ENCODE peak calls at places on chromosome 9, in eight cellular contexts. U is endothelial cell, T is A549, E is WERI-Rb-1, I is GM12878, W is cardiac muscle cell, Y is fibroblast of the aortic adventitia, N is heart left ventricle. K is an unnamed sample.

GRCh38 chr9:75001719-75002421 is 26.2 kb downstream of the CARNMT1 start:
- DNase-seq in U (peak), T (peak), E (no peak), I (peak), W (peak), Y (peak), N (peak), K (peak)

GRCh38 chr9:72930828-72931227 is 22.0 kb downstream of the ALDH1A1 start:
- DNase-seq in U (no peak), T (peak), E (no peak), I (no peak), W (no peak), Y (no peak), N (no peak), K (no peak)

GRCh38 chr9:35863583-35863982 is 6.6 kb downstream of the OR13J1 start:
- DNase-seq in U (no peak), T (no peak), E (no peak), I (no peak), W (no peak), Y (no peak), N (no peak), K (no peak)

GRCh38 chr9:112310826-112311225 is 22.6 kb downstream of the PTBP3 start:
- DNase-seq in U (no peak), T (no peak), E (peak), I (no peak), W (no peak), Y (no peak), N (no peak), K (no peak)

GRCh38 chr9:133121200-133122166 is at the start of gene RALGDS:
- DNase-seq in U (peak), T (peak), E (peak), I (no peak), W (peak), Y (peak), N (peak), K (peak)

GRCh38 chr9:13395086-13395485 is 115.6 kb upstream of the MPDZ start:
- DNase-seq in U (no peak), T (no peak), E (no peak), I (no peak), W (peak), Y (peak), N (no peak), K (no peak)

GRCh38 chr9:137218754-137219271 is 3.2 kb downstream of the RNF208 start:
- DNase-seq in U (no peak), T (peak), E (no peak), I (no peak), W (peak), Y (peak), N (no peak), K (no peak)

GRCh38 chr9:91089405-91090131 is 272.1 kb downstream of the AUH start:
- DNase-seq in U (no peak), T (no peak), E (peak), I (no peak), W (peak), Y (peak), N (peak), K (no peak)

GRCh38 chr9:73269430-73270101 is 117.9 kb downstream of the ANXA1 start:
- DNase-seq in U (no peak), T (peak), E (no peak), I (no peak), W (peak), Y (peak), N (no peak), K (no peak)

GRCh38 chr9:86944974-86945867 is 2.1 kb downstream of the GAS1 start:
- DNase-seq in U (peak), T (no peak), E (no peak), I (no peak), W (peak), Y (peak), N (peak), K (no peak)

GRCh38 chr9:101034222-101034621 is 5.7 kb downstream of the PLPPR1 start:
- DNase-seq in U (no peak), T (no peak), E (no peak), I (no peak), W (no peak), Y (no peak), N (no peak), K (no peak)

GRCh38 chr9:133760713-133761290 is 22.6 kb upstream of the SARDH start:
- DNase-seq in U (no peak), T (no peak), E (no peak), I (no peak), W (no peak), Y (no peak), N (no peak), K (no peak)

GRCh38 chr9:84828101-84828500 is 158.6 kb downstream of the NTRK2 start:
- DNase-seq in U (no peak), T (no peak), E (no peak), I (no peak), W (no peak), Y (no peak), N (no peak), K (no peak)

GRCh38 chr9:126617740-126618133 is 4.0 kb downstream of the LMX1B start:
- DNase-seq in U (no peak), T (no peak), E (no peak), I (no peak), W (no peak), Y (no peak), N (no peak), K (no peak)

GRCh38 chr9:89623925-89624420 is 19.2 kb downstream of the GADD45G start:
- DNase-seq in U (no peak), T (no peak), E (no peak), I (no peak), W (no peak), Y (no peak), N (peak), K (no peak)

GRCh38 chr9:75168270-75169185 is 80.2 kb downstream of the OSTF1 start:
- DNase-seq in U (no peak), T (no peak), E (no peak), I (no peak), W (peak), Y (no peak), N (no peak), K (no peak)

GRCh38 chr9:70553718-70554673 is 139.5 kb upstream of the KLF9 start:
- DNase-seq in U (no peak), T (no peak), E (peak), I (no peak), W (peak), Y (peak), N (no peak), K (no peak)

GRCh38 chr9:70112981-70113380 is 69.3 kb downstream of the MAMDC2 start:
- DNase-seq in U (no peak), T (no peak), E (no peak), I (no peak), W (no peak), Y (no peak), N (no peak), K (no peak)

GRCh38 chr9:130860458-130861316 is 25.6 kb downstream of the ABL1 start:
- DNase-seq in U (no peak), T (no peak), E (no peak), I (no peak), W (peak), Y (peak), N (peak), K (no peak)

GRCh38 chr9:33676746-33677505 is 118.4 kb upstream of the PRSS3 start:
- DNase-seq in U (peak), T (peak), E (peak), I (no peak), W (peak), Y (peak), N (peak), K (peak)

DNA sequence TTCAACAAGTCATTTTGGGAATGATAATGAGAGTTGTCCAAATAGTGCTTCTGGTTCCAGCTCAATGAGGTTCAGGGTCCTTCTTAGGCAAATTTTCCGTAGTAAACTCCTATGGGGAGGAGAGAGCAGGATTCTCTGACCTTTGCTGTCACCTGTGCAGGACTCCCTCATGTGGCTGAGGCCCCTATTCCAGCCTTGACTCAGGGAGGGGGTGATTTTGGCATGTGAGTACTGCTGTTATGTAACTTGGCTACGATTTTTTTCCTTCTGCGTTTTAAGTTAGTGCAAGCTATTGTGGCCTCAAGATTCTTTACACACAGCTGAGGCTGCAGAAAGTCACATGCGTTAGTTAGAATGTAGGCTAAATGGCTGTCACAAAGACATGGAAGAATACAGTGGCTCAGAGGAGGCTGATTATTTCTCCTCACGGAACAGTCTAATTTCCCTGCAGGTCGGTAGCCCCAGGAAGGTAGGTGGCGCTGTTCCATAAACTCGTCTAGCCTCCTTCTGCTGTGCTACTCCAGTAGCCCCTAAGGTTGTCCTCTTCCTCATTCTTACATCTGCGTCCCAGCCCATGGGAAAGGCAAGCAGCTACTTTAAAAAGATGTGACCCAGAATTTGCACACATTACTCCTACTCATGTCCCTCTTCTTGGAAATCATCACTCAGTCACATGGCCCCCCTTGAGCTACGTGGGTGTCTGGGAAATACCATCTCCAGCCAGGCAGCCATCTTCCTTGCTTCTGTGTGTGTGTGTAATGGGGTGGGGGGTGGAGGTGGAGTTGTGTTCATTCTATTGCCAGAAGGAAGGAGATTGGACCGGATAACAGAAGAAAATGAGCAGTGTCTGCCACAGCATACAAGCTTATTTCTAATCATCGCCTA is 486.5 kb downstream of the CCDC171 start:
- DNase-seq in U (peak), T (no peak), E (peak), I (no peak), W (peak), Y (peak), N (peak), K (no peak)
- TF ChIP-seq CTCF in U (peak), T (no peak), E (peak), I (peak), W (peak), Y (peak), N (no peak), K (peak)

DNA sequence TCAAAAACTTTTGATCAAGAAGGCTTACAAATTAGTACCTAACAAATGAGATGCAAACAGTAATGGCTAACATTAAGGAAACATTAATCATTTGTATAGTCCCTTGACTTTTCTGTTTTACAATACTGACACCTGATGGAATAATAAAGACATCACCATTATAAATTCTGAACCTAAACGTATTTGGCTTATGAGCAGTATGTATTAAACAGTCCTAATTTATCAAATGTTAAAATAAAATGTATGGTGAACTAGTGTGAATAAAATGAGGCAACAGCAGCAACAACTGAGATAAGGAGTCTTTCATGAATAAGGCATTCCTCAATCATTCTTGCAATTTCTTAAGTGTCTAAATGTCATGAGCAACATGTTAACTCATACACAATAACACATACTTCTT is 6.0 kb downstream of the PUM3 start:
- DNase-seq in U (no peak), T (peak), E (no peak), I (no peak), W (peak), Y (peak), N (no peak), K (no peak)
- TF ChIP-seq CTCF in U (no peak), T (peak), E (no peak), I (no peak), W (peak), Y (peak), N (peak), K (no peak)

GRCh38 chr9:38087934-38088925 is 19.2 kb upstream of the SHB start:
- DNase-seq in U (peak), T (peak), E (peak), I (no peak), W (peak), Y (peak), N (peak), K (peak)
- TF ChIP-seq CTCF in U (peak), T (peak), E (peak), I (peak), W (peak), Y (peak), N (peak), K (peak)

DNA sequence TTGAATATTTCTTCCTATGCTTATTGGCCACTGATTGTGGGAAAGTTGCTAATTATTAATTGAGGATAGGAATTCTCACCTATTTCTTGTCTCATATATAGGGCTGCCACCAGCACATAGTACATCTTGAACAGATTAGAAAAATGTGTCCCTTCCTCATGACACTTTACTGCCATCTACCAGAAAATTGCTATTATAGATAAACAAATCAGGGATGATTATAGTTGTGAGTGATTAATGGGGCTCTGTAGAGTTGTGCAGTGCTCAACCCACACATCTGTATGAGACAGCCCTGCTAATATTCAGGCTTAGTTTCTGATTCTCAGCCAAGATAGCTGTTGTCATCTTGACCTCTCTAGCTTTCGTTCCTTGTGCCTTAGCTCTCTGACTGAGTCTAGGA is 373.2 kb downstream of the TLE4 start:
- DNase-seq in U (no peak), T (no peak), E (no peak), I (no peak), W (no peak), Y (no peak), N (no peak), K (no peak)
- TF ChIP-seq CTCF in U (no peak), T (no peak), E (no peak), I (no peak), W (no peak), Y (no peak), N (no peak), K (no peak)

GRCh38 chr9:117448066-117448465 is 33.2 kb upstream of the ASTN2 start:
- DNase-seq in U (no peak), T (no peak), E (no peak), I (no peak), W (no peak), Y (no peak), N (no peak), K (no peak)
- TF ChIP-seq CTCF in U (no peak), T (no peak), E (no peak), I (no peak), W (no peak), Y (no peak), N (no peak), K (no peak)

GRCh38 chr9:132099184-132099583 is 19.5 kb upstream of the MED27 start:
- DNase-seq in U (no peak), T (no peak), E (no peak), I (no peak), W (no peak), Y (no peak), N (no peak), K (no peak)

GRCh38 chr9:132090771-132091170 is 11.1 kb upstream of the MED27 start:
- DNase-seq in U (no peak), T (no peak), E (no peak), I (no peak), W (peak), Y (peak), N (no peak), K (no peak)

GRCh38 chr9:132099741-132100407 is 20.2 kb upstream of the MED27 start:
- DNase-seq in U (no peak), T (no peak), E (peak), I (no peak), W (no peak), Y (no peak), N (no peak), K (no peak)

DNA sequence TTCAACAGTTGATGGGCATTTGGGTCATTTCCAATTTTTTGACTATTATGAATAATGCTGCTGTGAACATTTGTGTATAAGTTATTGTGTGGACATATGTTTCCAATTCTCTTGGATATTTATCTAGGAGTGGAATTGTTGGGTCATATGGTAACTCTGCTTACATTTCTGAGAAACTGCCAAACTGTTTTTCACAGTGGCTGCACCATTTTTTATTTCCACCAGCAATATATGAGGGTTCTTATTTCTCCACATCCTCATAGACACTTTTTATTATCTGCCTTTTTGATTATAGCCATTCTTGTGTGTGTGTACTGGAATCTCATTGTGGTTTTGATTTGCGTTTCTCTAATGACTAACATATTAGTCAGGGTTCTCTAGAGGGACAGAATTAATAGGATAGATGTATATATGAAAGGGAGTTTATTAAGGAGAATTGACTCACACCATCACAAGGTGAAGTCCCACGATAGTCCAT is 14.7 kb upstream of the MED27 start:
- DNase-seq in U (no peak), T (no peak), E (no peak), I (no peak), W (peak), Y (peak), N (no peak), K (no peak)
- TF ChIP-seq CTCF in U (no peak), T (no peak), E (no peak), I (no peak), W (no peak), Y (no peak), N (no peak), K (no peak)

GRCh38 chr9:129170229-129170628 is 7.8 kb downstream of the IER5L start:
- DNase-seq in U (no peak), T (no peak), E (no peak), I (no peak), W (no peak), Y (peak), N (no peak), K (no peak)

GRCh38 chr9:129164246-129164930 is 13.7 kb downstream of the IER5L start:
- DNase-seq in U (no peak), T (no peak), E (no peak), I (no peak), W (peak), Y (peak), N (no peak), K (no peak)

GRCh38 chr9:129163753-129164152 is 14.3 kb downstream of the IER5L start:
- DNase-seq in U (no peak), T (no peak), E (no peak), I (no peak), W (no peak), Y (no peak), N (no peak), K (no peak)

GRCh38 chr9:129165198-129165597 is 12.9 kb downstream of the IER5L start:
- DNase-seq in U (no peak), T (no peak), E (no peak), I (no peak), W (no peak), Y (no peak), N (no peak), K (no peak)

DNA sequence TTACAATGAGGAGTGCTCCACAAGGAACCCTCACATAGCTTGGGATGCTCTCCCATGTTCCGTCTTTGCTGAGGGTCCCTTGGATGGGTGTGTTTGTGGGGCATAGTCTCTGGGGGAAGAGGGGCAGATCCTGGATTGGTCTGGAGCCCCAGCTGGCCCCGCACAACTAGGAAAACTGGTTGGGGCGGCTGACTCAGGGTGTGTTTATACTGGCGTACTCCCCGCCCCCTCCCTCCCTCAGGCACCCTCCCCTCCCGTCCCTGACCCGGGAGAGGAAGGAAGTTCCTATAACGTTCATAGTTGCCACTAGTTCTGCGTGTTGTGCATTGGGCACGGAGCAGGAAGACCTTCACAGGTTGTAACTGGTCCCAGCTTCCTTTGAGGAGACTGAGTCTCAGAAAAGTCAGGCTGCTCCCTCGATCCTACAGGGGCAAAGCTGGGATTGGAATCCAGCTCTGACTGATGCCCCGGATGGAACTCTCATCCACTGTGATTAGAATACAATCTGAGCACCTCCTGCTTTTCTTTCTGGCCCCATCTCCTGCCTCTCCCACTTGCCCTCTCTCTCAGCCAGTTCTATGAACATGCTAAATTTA is 11.0 kb downstream of the IER5L start:
- DNase-seq in U (no peak), T (peak), E (no peak), I (no peak), W (peak), Y (peak), N (peak), K (no peak)
- TF ChIP-seq CTCF in U (no peak), T (no peak), E (no peak), I (no peak), W (no peak), Y (no peak), N (no peak), K (no peak)

DNA sequence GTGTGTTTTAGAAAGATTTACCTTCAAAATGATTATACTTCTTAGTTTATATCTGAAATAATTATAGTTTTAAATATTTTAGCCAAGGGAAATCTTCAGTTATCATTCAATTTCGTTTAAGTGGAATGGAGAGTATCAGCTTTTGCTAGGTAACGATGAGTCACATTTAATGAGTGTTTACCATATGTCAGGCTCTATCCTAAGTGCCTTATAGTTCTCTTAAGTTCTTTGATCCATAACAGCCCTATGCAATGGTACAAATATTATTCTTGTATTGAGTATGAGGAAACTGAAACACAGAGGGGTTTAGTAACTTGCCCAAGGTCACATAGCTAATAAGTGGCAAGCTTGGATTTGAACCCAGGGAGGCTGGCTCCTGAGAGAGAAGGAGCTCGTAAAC is 37.5 kb upstream of the SHB start:
- DNase-seq in U (no peak), T (no peak), E (no peak), I (no peak), W (no peak), Y (no peak), N (no peak), K (no peak)
- TF ChIP-seq CTCF in U (no peak), T (no peak), E (no peak), I (no peak), W (no peak), Y (no peak), N (no peak), K (no peak)

GRCh38 chr9:110142868-110143866 is 64.8 kb downstream of the C9orf152 start:
- DNase-seq in U (no peak), T (no peak), E (peak), I (no peak), W (peak), Y (peak), N (no peak), K (peak)
- TF ChIP-seq CTCF in U (no peak), T (no peak), E (peak), I (peak), W (peak), Y (no peak), N (no peak), K (peak)